ENCODE peak calls at places on chromosome 19, in five cellular contexts. One of them, this sample, is unnamed.

GRCh38 chr19:54287456-54287855 is 6.5 kb upstream of the LILRB2 start:
- DNase-seq in iris pigment epithelial cell: peak
- DNase-seq in fibroblast of the conjunctiva: no peak
- DNase-seq in OCI-M1: no peak
- DNase-seq in HT1080: peak
- DNase-seq in this sample: no peak

GRCh38 chr19:32830231-32831014 is 39.1 kb downstream of the SLC7A9 start:
- DNase-seq in iris pigment epithelial cell: peak
- DNase-seq in fibroblast of the conjunctiva: no peak
- DNase-seq in OCI-M1: no peak
- DNase-seq in HT1080: peak
- DNase-seq in this sample: no peak

GRCh38 chr19:6539514-6539913 is 8.7 kb downstream of the TNFSF9 start:
- DNase-seq in iris pigment epithelial cell: no peak
- DNase-seq in fibroblast of the conjunctiva: no peak
- DNase-seq in OCI-M1: no peak
- DNase-seq in HT1080: no peak
- DNase-seq in this sample: no peak

GRCh38 chr19:55644191-55644833 is 863 bp downstream of the ZNF581 start:
- DNase-seq in iris pigment epithelial cell: no peak
- DNase-seq in fibroblast of the conjunctiva: no peak
- DNase-seq in OCI-M1: no peak
- DNase-seq in HT1080: no peak
- DNase-seq in this sample: no peak

GRCh38 chr19:53140351-53140750 is 7.6 kb upstream of the ZNF415 start:
- DNase-seq in iris pigment epithelial cell: no peak
- DNase-seq in fibroblast of the conjunctiva: no peak
- DNase-seq in OCI-M1: no peak
- DNase-seq in HT1080: no peak
- DNase-seq in this sample: no peak

GRCh38 chr19:47447470-47448359 is 24.0 kb downstream of the SLC8A2 start:
- DNase-seq in iris pigment epithelial cell: peak
- DNase-seq in fibroblast of the conjunctiva: no peak
- DNase-seq in OCI-M1: peak
- DNase-seq in HT1080: no peak
- DNase-seq in this sample: no peak

GRCh38 chr19:14821958-14822357 is 13.0 kb downstream of the OR7A5 start:
- DNase-seq in iris pigment epithelial cell: no peak
- DNase-seq in fibroblast of the conjunctiva: no peak
- DNase-seq in OCI-M1: peak
- DNase-seq in HT1080: no peak
- DNase-seq in this sample: no peak

GRCh38 chr19:37942516-37942902 is 35.5 kb downstream of the SIPA1L3 start:
- DNase-seq in iris pigment epithelial cell: no peak
- DNase-seq in fibroblast of the conjunctiva: no peak
- DNase-seq in OCI-M1: no peak
- DNase-seq in HT1080: no peak
- DNase-seq in this sample: no peak

GRCh38 chr19:12745166-12745897 is 6.3 kb upstream of the BEST2 start:
- DNase-seq in iris pigment epithelial cell: peak
- DNase-seq in fibroblast of the conjunctiva: no peak
- DNase-seq in OCI-M1: no peak
- DNase-seq in HT1080: no peak
- DNase-seq in this sample: no peak

GRCh38 chr19:56398809-56399208 is 5.3 kb upstream of the ZNF583 start:
- DNase-seq in iris pigment epithelial cell: no peak
- DNase-seq in fibroblast of the conjunctiva: no peak
- DNase-seq in OCI-M1: no peak
- DNase-seq in HT1080: no peak
- DNase-seq in this sample: no peak

GRCh38 chr19:7968796-7969559 is 25.5 kb upstream of the TIMM44 start:
- DNase-seq in iris pigment epithelial cell: no peak
- DNase-seq in fibroblast of the conjunctiva: no peak
- DNase-seq in OCI-M1: no peak
- DNase-seq in HT1080: no peak
- DNase-seq in this sample: no peak

GRCh38 chr19:27920774-27921173 is 1292.2 kb downstream of the UQCRFS1 start:
- DNase-seq in iris pigment epithelial cell: no peak
- DNase-seq in fibroblast of the conjunctiva: no peak
- DNase-seq in OCI-M1: no peak
- DNase-seq in HT1080: no peak
- DNase-seq in this sample: no peak

GRCh38 chr19:10450191-10450852 is 30.0 kb downstream of the PDE4A start:
- DNase-seq in iris pigment epithelial cell: no peak
- DNase-seq in fibroblast of the conjunctiva: no peak
- DNase-seq in OCI-M1: no peak
- DNase-seq in HT1080: no peak
- DNase-seq in this sample: no peak

GRCh38 chr19:13029893-13030292 is 34.6 kb downstream of the NFIX start:
- DNase-seq in iris pigment epithelial cell: no peak
- DNase-seq in fibroblast of the conjunctiva: no peak
- DNase-seq in OCI-M1: no peak
- DNase-seq in HT1080: no peak
- DNase-seq in this sample: no peak

GRCh38 chr19:1566392-1567115 is 1.6 kb downstream of the MEX3D start:
- DNase-seq in iris pigment epithelial cell: peak
- DNase-seq in fibroblast of the conjunctiva: peak
- DNase-seq in OCI-M1: no peak
- DNase-seq in HT1080: no peak
- DNase-seq in this sample: no peak

GRCh38 chr19:7623725-7624603 is 5.4 kb downstream of the XAB2 start:
- DNase-seq in iris pigment epithelial cell: no peak
- DNase-seq in fibroblast of the conjunctiva: no peak
- DNase-seq in OCI-M1: no peak
- DNase-seq in HT1080: no peak
- DNase-seq in this sample: no peak

GRCh38 chr19:43290568-43291359 is 21.4 kb upstream of the PSG9 start:
- DNase-seq in iris pigment epithelial cell: peak
- DNase-seq in fibroblast of the conjunctiva: no peak
- DNase-seq in OCI-M1: peak
- DNase-seq in HT1080: no peak
- DNase-seq in this sample: no peak

GRCh38 chr19:51461723-51462161 is 3.5 kb upstream of the SIGLEC8 start:
- DNase-seq in iris pigment epithelial cell: no peak
- DNase-seq in fibroblast of the conjunctiva: no peak
- DNase-seq in OCI-M1: no peak
- DNase-seq in HT1080: no peak
- DNase-seq in this sample: no peak

GRCh38 chr19:39498262-39499081 is at the start of gene DLL3:
- DNase-seq in iris pigment epithelial cell: no peak
- DNase-seq in fibroblast of the conjunctiva: no peak
- DNase-seq in OCI-M1: peak
- DNase-seq in HT1080: no peak
- DNase-seq in this sample: peak

GRCh38 chr19:35436477-35437141 is 11.4 kb upstream of the FFAR2 start:
- DNase-seq in iris pigment epithelial cell: peak
- DNase-seq in fibroblast of the conjunctiva: peak
- DNase-seq in OCI-M1: peak
- DNase-seq in HT1080: peak
- DNase-seq in this sample: no peak

GRCh38 chr19:39181500-39182173 is 15.1 kb upstream of the NCCRP1 start:
- DNase-seq in iris pigment epithelial cell: no peak
- DNase-seq in fibroblast of the conjunctiva: no peak
- DNase-seq in OCI-M1: no peak
- DNase-seq in HT1080: no peak
- DNase-seq in this sample: no peak